ENCODE peak calls at places on chromosomes 11 and 22, in seven cellular contexts. S, Y, Q, I, U, H and K are unnamed samples.

GRCh38 chr22:20295262-20296064 is 24.4 kb downstream of the DGCR6L start:
- DNase-seq in S (no peak), Y (no peak), Q (no peak), I (no peak), U (no peak), H (no peak), K (no peak)

GRCh38 chr22:21775061-21775460 is 39.5 kb upstream of the YPEL1 start:
- DNase-seq in S (no peak), Y (no peak), Q (no peak), I (no peak), U (no peak), H (no peak), K (no peak)

GRCh38 chr11:1238767-1239595 is 16.1 kb downstream of the MUC5B start:
- DNase-seq in S (no peak), Y (no peak), Q (peak), I (no peak), U (peak), H (no peak), K (peak)

GRCh38 chr11:14269956-14270355 is 89.0 kb downstream of the RRAS2 start:
- DNase-seq in S (no peak), Y (no peak), Q (no peak), I (no peak), U (no peak), H (no peak), K (no peak)

GRCh38 chr22:28582806-28583205 is 96.8 kb downstream of the TTC28 start:
- DNase-seq in S (no peak), Y (peak), Q (no peak), I (peak), U (no peak), H (no peak), K (no peak)

GRCh38 chr11:90228056-90228455 is 5.2 kb upstream of the CHORDC1 start:
- DNase-seq in S (no peak), Y (no peak), Q (no peak), I (no peak), U (no peak), H (no peak), K (no peak)

GRCh38 chr22:19756288-19757128 is 4.1 kb upstream of the TBX1 start:
- DNase-seq in S (peak), Y (no peak), Q (peak), I (no peak), U (peak), H (peak), K (peak)

GRCh38 chr11:134294664-134295063 is 18.5 kb downstream of the GLB1L3 start:
- DNase-seq in S (no peak), Y (no peak), Q (no peak), I (no peak), U (no peak), H (no peak), K (no peak)

GRCh38 chr22:18154821-18155390 is 4.9 kb downstream of the USP18 start:
- DNase-seq in S (no peak), Y (no peak), Q (no peak), I (no peak), U (no peak), H (no peak), K (no peak)

GRCh38 chr11:94825111-94825880 is 57.1 kb downstream of the AMOTL1 start:
- DNase-seq in S (no peak), Y (no peak), Q (no peak), I (no peak), U (no peak), H (no peak), K (no peak)

GRCh38 chr22:50074056-50074455 is 11.2 kb downstream of the MLC1 start:
- DNase-seq in S (no peak), Y (no peak), Q (no peak), I (no peak), U (no peak), H (no peak), K (no peak)

GRCh38 chr11:38667359-38667758 is 2069.3 kb upstream of the RAG2 start:
- DNase-seq in S (no peak), Y (no peak), Q (no peak), I (no peak), U (no peak), H (no peak), K (no peak)

GRCh38 chr11:68010058-68011041 is at the start of gene ALDH3B1:
- DNase-seq in S (peak), Y (peak), Q (peak), I (no peak), U (peak), H (peak), K (peak)

GRCh38 chr11:34355726-34356125 is 2.1 kb downstream of the ABTB2 start:
- DNase-seq in S (no peak), Y (no peak), Q (no peak), I (no peak), U (no peak), H (no peak), K (no peak)

GRCh38 chr11:110355011-110355744 is 58.8 kb upstream of the RDX start:
- DNase-seq in S (peak), Y (no peak), Q (peak), I (no peak), U (no peak), H (no peak), K (no peak)

GRCh38 chr22:19857382-19857781 is 2.7 kb upstream of the GNB1L start:
- DNase-seq in S (no peak), Y (no peak), Q (no peak), I (no peak), U (no peak), H (no peak), K (no peak)

GRCh38 chr11:119236490-119236889 is 30.4 kb downstream of the CBL start:
- DNase-seq in S (no peak), Y (peak), Q (no peak), I (peak), U (no peak), H (no peak), K (no peak)

GRCh38 chr11:8068605-8069221 is 12.3 kb upstream of the TUB start:
- DNase-seq in S (peak), Y (peak), Q (no peak), I (peak), U (no peak), H (no peak), K (peak)

GRCh38 chr22:46297151-46297819 is 615 bp downstream of the GTSE1 start:
- DNase-seq in S (no peak), Y (peak), Q (peak), I (no peak), U (no peak), H (no peak), K (peak)

GRCh38 chr11:113476553-113476952 is 1.4 kb upstream of the DRD2 start:
- DNase-seq in S (no peak), Y (no peak), Q (no peak), I (no peak), U (no peak), H (no peak), K (no peak)

GRCh38 chr11:17915500-17916143 is 97.2 kb downstream of the SERGEF start:
- DNase-seq in S (no peak), Y (no peak), Q (no peak), I (no peak), U (no peak), H (no peak), K (no peak)

GRCh38 chr11:134677338-134677948 is 265.4 kb upstream of the B3GAT1 start:
- DNase-seq in S (no peak), Y (no peak), Q (no peak), I (no peak), U (no peak), H (peak), K (no peak)

GRCh38 chr22:29083576-29084566 is 11.0 kb downstream of the KREMEN1 start:
- DNase-seq in S (no peak), Y (no peak), Q (no peak), I (no peak), U (no peak), H (no peak), K (no peak)

GRCh38 chr11:129315781-129316579 is 59.7 kb upstream of the BARX2 start:
- DNase-seq in S (no peak), Y (no peak), Q (peak), I (no peak), U (peak), H (peak), K (peak)

GRCh38 chr11:35515224-35515623 is 10.2 kb downstream of the PAMR1 start:
- DNase-seq in S (no peak), Y (peak), Q (no peak), I (peak), U (no peak), H (no peak), K (peak)

GRCh38 chr22:44523981-44524759 is 26.1 kb upstream of the RTL6 start:
- DNase-seq in S (no peak), Y (peak), Q (no peak), I (peak), U (peak), H (no peak), K (no peak)

GRCh38 chr22:44519895-44520294 is 21.9 kb upstream of the RTL6 start:
- DNase-seq in S (no peak), Y (no peak), Q (no peak), I (no peak), U (no peak), H (no peak), K (no peak)

GRCh38 chr22:44522526-44523170 is 24.6 kb upstream of the RTL6 start:
- DNase-seq in S (no peak), Y (no peak), Q (no peak), I (no peak), U (peak), H (no peak), K (no peak)

GRCh38 chr22:44521326-44521725 is 23.3 kb upstream of the RTL6 start:
- DNase-seq in S (no peak), Y (no peak), Q (no peak), I (no peak), U (peak), H (no peak), K (no peak)

GRCh38 chr22:44520695-44521094 is 22.7 kb upstream of the RTL6 start:
- DNase-seq in S (no peak), Y (no peak), Q (no peak), I (no peak), U (peak), H (no peak), K (no peak)
- H3K27ac ChIP-seq in S (no peak), Y (no peak), Q (no peak), I (no peak), U (no peak), H (peak), K (no peak)

GRCh38 chr11:125942276-125942611 is 3.6 kb upstream of the VSIG10L2 start:
- DNase-seq in S (no peak), Y (no peak), Q (no peak), I (no peak), U (no peak), H (no peak), K (no peak)
- TF ChIP-seq CTCF in S (peak), Y (no peak), Q (no peak), I (no peak), U (no peak), H (no peak), K (peak)

GRCh38 chr11:12680246-12680939 is 6.2 kb downstream of the TEAD1 start:
- DNase-seq in S (peak), Y (peak), Q (peak), I (peak), U (peak), H (peak), K (peak)
- H3K27ac ChIP-seq in S (peak), Y (peak), Q (peak), I (peak), U (peak), H (peak), K (peak)

GRCh38 chr11:104095791-104096190 is 59.4 kb downstream of the DDI1 start:
- DNase-seq in S (no peak), Y (no peak), Q (no peak), I (no peak), U (no peak), H (no peak), K (no peak)
- TF ChIP-seq CTCF in S (no peak), Y (no peak), Q (no peak), I (no peak), U (no peak), H (no peak), K (no peak)

GRCh38 chr11:27696112-27696511 is 4.1 kb downstream of the BDNF start:
- DNase-seq in S (no peak), Y (peak), Q (no peak), I (no peak), U (no peak), H (no peak), K (no peak)

GRCh38 chr11:27697679-27698275 is 2.5 kb downstream of the BDNF start:
- DNase-seq in S (no peak), Y (no peak), Q (no peak), I (no peak), U (no peak), H (no peak), K (no peak)

GRCh38 chr11:27694992-27695391 is 5.3 kb downstream of the BDNF start:
- DNase-seq in S (peak), Y (peak), Q (peak), I (no peak), U (no peak), H (no peak), K (no peak)

GRCh38 chr11:27696961-27697360 is 3.3 kb downstream of the BDNF start:
- DNase-seq in S (no peak), Y (peak), Q (no peak), I (no peak), U (no peak), H (no peak), K (no peak)

DNA sequence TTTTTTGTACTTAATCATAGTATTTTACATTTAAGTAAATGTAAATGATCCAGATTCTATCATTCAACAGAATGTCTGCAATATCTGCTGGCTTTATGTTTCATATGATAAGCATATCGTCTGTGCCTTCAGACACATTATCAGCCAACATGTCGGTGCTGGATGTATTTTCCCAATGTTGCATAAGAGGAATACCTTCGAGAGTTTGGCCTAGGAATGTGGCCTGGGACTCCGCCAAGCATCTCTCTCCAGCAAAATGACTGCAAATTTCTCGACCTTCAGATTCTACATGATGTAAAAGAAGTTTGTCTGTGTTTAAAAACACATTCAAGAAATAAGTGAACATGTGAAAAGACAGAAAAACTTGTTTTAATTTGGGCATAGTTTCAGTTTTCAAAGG is 6.9 kb downstream of the BDNF start:
- DNase-seq in S (no peak), Y (no peak), Q (no peak), I (no peak), U (no peak), H (no peak), K (no peak)
- H3K27ac ChIP-seq in S (no peak), Y (no peak), Q (no peak), I (no peak), U (no peak), H (no peak), K (no peak)

GRCh38 chr22:24009227-24010017 is 1.7 kb upstream of the CABIN1 start:
- DNase-seq in S (no peak), Y (no peak), Q (no peak), I (no peak), U (no peak), H (no peak), K (no peak)
- TF ChIP-seq CTCF in S (no peak), Y (no peak), Q (no peak), I (no peak), U (no peak), H (no peak), K (no peak)